ENCODE peak calls at places on chromosomes 13 and 19, in five cellular contexts. One of them, this sample, is unnamed.

GRCh38 chr19:8269724-8270123 is 38.4 kb downstream of the CD320 start:
- DNase-seq in NCI-H187 treated with DMSO at 0.1 percent for 48 hours: no peak
- DNase-seq in A172: no peak
- DNase-seq in pons: no peak
- DNase-seq in aorta: no peak
- DNase-seq in this sample: peak

GRCh38 chr19:16509141-16510061 is 13.2 kb downstream of the C19orf44 start:
- DNase-seq in NCI-H187 treated with DMSO at 0.1 percent for 48 hours: no peak
- DNase-seq in A172: no peak
- DNase-seq in pons: peak
- DNase-seq in aorta: no peak
- DNase-seq in this sample: no peak

GRCh38 chr19:30666301-30666803 is 294.2 kb downstream of the ZNF536 start:
- DNase-seq in NCI-H187 treated with DMSO at 0.1 percent for 48 hours: no peak
- DNase-seq in A172: peak
- DNase-seq in pons: peak
- DNase-seq in aorta: peak
- DNase-seq in this sample: no peak

GRCh38 chr19:50392759-50393158 is 8.6 kb downstream of the POLD1 start:
- DNase-seq in NCI-H187 treated with DMSO at 0.1 percent for 48 hours: no peak
- DNase-seq in A172: no peak
- DNase-seq in pons: no peak
- DNase-seq in aorta: no peak
- DNase-seq in this sample: no peak

GRCh38 chr19:53870485-53870844 is 2.8 kb downstream of the MYADM start:
- DNase-seq in NCI-H187 treated with DMSO at 0.1 percent for 48 hours: no peak
- DNase-seq in A172: no peak
- DNase-seq in pons: peak
- DNase-seq in aorta: peak
- DNase-seq in this sample: no peak

GRCh38 chr13:110615005-110615321 is 382 bp upstream of the NAXD start:
- DNase-seq in NCI-H187 treated with DMSO at 0.1 percent for 48 hours: no peak
- DNase-seq in A172: no peak
- DNase-seq in pons: no peak
- DNase-seq in aorta: no peak
- DNase-seq in this sample: no peak

GRCh38 chr13:39586956-39587605 is 15.9 kb downstream of the LHFPL6 start:
- DNase-seq in NCI-H187 treated with DMSO at 0.1 percent for 48 hours: no peak
- DNase-seq in A172: no peak
- DNase-seq in pons: no peak
- DNase-seq in aorta: no peak
- DNase-seq in this sample: no peak

GRCh38 chr13:46682015-46682414 is 114.9 kb downstream of the ESD start:
- DNase-seq in NCI-H187 treated with DMSO at 0.1 percent for 48 hours: no peak
- DNase-seq in A172: no peak
- DNase-seq in pons: no peak
- DNase-seq in aorta: no peak
- DNase-seq in this sample: no peak

GRCh38 chr19:32642771-32643170 is 32.2 kb downstream of the ANKRD27 start:
- DNase-seq in NCI-H187 treated with DMSO at 0.1 percent for 48 hours: no peak
- DNase-seq in A172: no peak
- DNase-seq in pons: no peak
- DNase-seq in aorta: no peak
- DNase-seq in this sample: no peak

GRCh38 chr13:43014162-43014561 is 9.2 kb upstream of the DNAJC15 start:
- DNase-seq in NCI-H187 treated with DMSO at 0.1 percent for 48 hours: no peak
- DNase-seq in A172: no peak
- DNase-seq in pons: no peak
- DNase-seq in aorta: no peak
- DNase-seq in this sample: no peak

GRCh38 chr13:76991432-76991795 is 467 bp upstream of the CLN5 start:
- DNase-seq in NCI-H187 treated with DMSO at 0.1 percent for 48 hours: no peak
- DNase-seq in A172: peak
- DNase-seq in pons: no peak
- DNase-seq in aorta: no peak
- DNase-seq in this sample: no peak

GRCh38 chr19:45817725-45818301 is 2.7 kb upstream of the RSPH6A start:
- DNase-seq in NCI-H187 treated with DMSO at 0.1 percent for 48 hours: no peak
- DNase-seq in A172: no peak
- DNase-seq in pons: no peak
- DNase-seq in aorta: no peak
- DNase-seq in this sample: no peak

GRCh38 chr13:52001120-52001731 is 10.0 kb downstream of the ATP7B start:
- DNase-seq in NCI-H187 treated with DMSO at 0.1 percent for 48 hours: no peak
- DNase-seq in A172: peak
- DNase-seq in pons: peak
- DNase-seq in aorta: no peak
- DNase-seq in this sample: no peak